ENCODE peak calls at places on chromosome 7, in four cellular contexts. N, R, E and J are unnamed samples.
A peak's percentile ranks its signal among the peaks of the same experiment; 100 is the strongest.

GRCh38 chr7:31033674-31034073 is 18.4 kb upstream of the ADCYAP1R1 start:
- DNase-seq in E (no peak), N (no peak), R (no peak), J (no peak)

GRCh38 chr7:131224996-131225395 is 102.7 kb upstream of the MKLN1 start:
- DNase-seq in N (no peak), R (no peak), E (no peak), J (no peak)

GRCh38 chr7:123208793-123209192 is 9.0 kb upstream of the SLC13A1 start:
- DNase-seq in N (no peak), R (no peak), E (peak; percentile 7), J (peak; percentile 25)

GRCh38 chr7:116306409-116307048 is 96.2 kb downstream of the TES start:
- DNase-seq in R (no peak), N (no peak), E (no peak), J (no peak)

GRCh38 chr7:67842571-67842970 is 845.9 kb downstream of the TYW1 start:
- DNase-seq in N (no peak), R (no peak), E (no peak), J (no peak)

GRCh38 chr7:18508441-18509427 is 13.2 kb downstream of the HDAC9 start:
- DNase-seq in E (no peak), R (no peak), N (peak; percentile 4), J (peak; percentile 12)

GRCh38 chr7:64630496-64630895 is 35.4 kb upstream of the ZNF107 start:
- DNase-seq in N (peak; percentile 32), R (no peak), E (peak; percentile 47), J (peak; percentile 80)

GRCh38 chr7:157271991-157272324 is 64.8 kb upstream of the DNAJB6 start:
- DNase-seq in E (no peak), N (no peak), R (no peak), J (peak; percentile 86)

GRCh38 chr7:123690550-123690949 is 34.9 kb downstream of the LMOD2 start:
- DNase-seq in N (no peak), E (no peak), R (no peak), J (no peak)

GRCh38 chr7:125256446-125256845 is 326.8 kb upstream of the POT1 start:
- DNase-seq in R (no peak), N (no peak), E (no peak), J (no peak)

GRCh38 chr7:41207141-41207540 is 495.7 kb downstream of the INHBA start:
- DNase-seq in N (no peak), E (no peak), R (no peak), J (no peak)

GRCh38 chr7:47777531-47778152 is 170.6 kb downstream of the PKD1L1 start:
- DNase-seq in R (no peak), N (no peak), E (no peak), J (no peak)

GRCh38 chr7:101321491-101322401 is at the start of gene IFT22:
- DNase-seq in R (peak; percentile 36), E (peak; percentile 99), N (peak; percentile 96), J (peak; percentile 84)

GRCh38 chr7:70698219-70698832 is 433.6 kb upstream of the GALNT17 start:
- DNase-seq in R (no peak), N (peak; percentile 56), E (peak; percentile 80), J (peak; percentile 38)

GRCh38 chr7:79182283-79182682 is 271.2 kb downstream of the MAGI2 start:
- DNase-seq in E (no peak), N (no peak), R (no peak), J (no peak)

GRCh38 chr7:107180378-107180777 is 11.6 kb downstream of the HBP1 start:
- DNase-seq in N (peak; percentile 72), R (no peak), E (no peak), J (peak; percentile 22)

GRCh38 chr7:17991866-17992648 is 35.6 kb downstream of the PRPS1L1 start:
- DNase-seq in R (no peak), N (peak; percentile 45), E (no peak), J (no peak)

GRCh38 chr7:70458195-70458695 is 673.7 kb upstream of the GALNT17 start:
- DNase-seq in E (no peak), N (peak; percentile 3), R (no peak), J (no peak)

GRCh38 chr7:18221377-18222290 is 194.0 kb upstream of the PRPS1L1 start:
- DNase-seq in N (no peak), E (no peak), R (no peak), J (no peak)

GRCh38 chr7:124992881-124993562 is 63.4 kb upstream of the POT1 start:
- DNase-seq in N (peak; percentile 78), R (no peak), E (no peak), J (no peak)

GRCh38 chr7:3560495-3560894 is 259.4 kb downstream of the SDK1 start:
- DNase-seq in E (no peak), R (no peak), N (no peak), J (no peak)

GRCh38 chr7:41696323-41696916 is 6.5 kb downstream of the INHBA start:
- DNase-seq in E (peak; percentile 79), N (peak; percentile 67), R (no peak), J (peak; percentile 45)

GRCh38 chr7:50467817-50468610 is 17.9 kb upstream of the FIGNL1 start:
- DNase-seq in E (peak; percentile 93), N (peak; percentile 87), R (no peak), J (peak; percentile 50)

GRCh38 chr7:24652551-24652950 is 79.3 kb downstream of the PALS2 start:
- DNase-seq in R (no peak), N (no peak), E (no peak), J (no peak)
- TF ChIP-seq FOXM1 in R (no peak), N (no peak), E (no peak), J (no peak)

DNA sequence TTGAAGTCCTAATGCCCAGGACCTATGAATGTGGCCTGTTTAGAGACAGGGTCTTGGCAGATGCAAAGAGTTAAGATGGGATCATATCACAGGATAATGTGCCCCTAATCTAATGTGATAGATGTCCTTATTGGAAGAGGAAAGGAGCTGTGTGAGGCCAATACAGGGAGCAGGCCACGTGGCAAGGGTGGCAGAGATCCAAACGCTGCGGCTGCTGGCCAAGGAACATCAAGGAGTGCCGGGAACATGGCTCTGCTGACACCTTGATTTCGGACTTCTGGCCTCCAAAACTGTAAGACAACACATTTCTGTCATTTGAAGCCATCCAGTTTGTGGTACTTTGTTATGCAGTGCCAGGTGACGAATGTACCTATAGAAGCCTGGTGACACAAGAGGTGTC is 37.7 kb upstream of the EZH2 start:
- DNase-seq in E (no peak), R (no peak), N (no peak), J (no peak)
- H2AFZ ChIP-seq in E (no peak overlapping the region), R (no peak overlapping the region), N (no peak overlapping the region), J (no peak overlapping the region)

DNA sequence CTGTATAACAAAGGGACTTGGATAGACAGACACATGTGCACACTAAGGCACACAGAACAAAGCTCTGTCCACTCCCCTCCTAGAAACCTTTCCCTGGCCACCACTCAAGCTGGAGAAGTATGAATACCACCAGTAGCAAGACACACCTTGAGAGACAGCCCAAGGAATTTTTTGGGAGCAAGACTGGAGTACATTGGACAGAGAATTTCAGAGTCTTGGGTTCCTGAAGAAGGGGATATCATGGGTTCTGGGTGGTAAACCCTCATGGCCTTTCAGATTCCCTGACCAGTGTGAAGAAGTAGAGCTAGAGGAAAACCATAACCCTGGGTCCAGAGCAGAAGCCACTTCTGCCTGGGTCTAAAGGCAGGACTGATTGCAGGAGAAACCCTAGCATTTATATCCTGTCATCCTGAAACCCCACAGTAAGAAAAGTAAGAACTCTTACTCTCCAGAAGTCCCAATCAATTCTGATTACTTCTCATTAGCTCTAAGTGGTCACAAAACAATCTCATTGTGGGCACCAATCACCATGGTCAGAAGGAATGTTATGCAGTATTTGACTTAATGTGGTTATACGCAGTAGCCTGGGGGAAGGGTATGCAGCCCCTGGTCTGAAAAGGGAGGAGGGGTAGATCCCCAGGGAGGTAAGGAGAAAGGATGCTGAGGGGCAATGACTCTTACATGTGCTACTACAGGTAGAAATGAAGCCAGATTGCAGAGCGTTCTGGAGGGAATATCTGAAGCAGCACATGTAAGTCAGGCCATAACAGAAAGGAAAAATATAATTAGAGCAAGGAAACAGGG is 20.5 kb upstream of the MACC1 start:
- DNase-seq in R (no peak), N (no peak), E (no peak), J (no peak)
- TF ChIP-seq FOXM1 in R (no peak), N (no peak), E (no peak), J (no peak)

GRCh38 chr7:134421998-134422397 is 36.9 kb downstream of the AKR1B1 start:
- DNase-seq in R (no peak), N (no peak), E (no peak), J (no peak)
- H2AFZ ChIP-seq in R (no peak overlapping the region), N (no peak overlapping the region), E (no peak overlapping the region), J (no peak overlapping the region)

DNA sequence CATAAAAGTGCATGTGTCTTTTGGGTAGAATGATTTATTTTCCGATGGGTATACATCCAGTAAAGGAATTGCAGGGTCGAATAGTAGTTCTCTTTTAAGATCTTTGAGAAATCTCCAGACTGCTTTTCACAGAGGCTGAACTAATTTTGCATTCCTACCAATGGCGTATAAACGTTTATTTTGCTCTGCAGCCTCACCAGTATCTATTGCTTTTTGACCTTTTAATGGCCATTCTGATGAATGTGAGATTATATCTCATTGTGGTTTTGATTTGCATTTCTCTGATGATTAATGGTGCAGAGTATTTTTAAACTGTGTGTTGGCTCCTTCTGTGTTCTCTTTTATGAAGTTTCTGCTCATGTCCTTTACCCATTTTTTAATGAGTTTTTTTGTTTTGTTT is 1020.1 kb downstream of the NXPH1 start:
- DNase-seq in R (no peak), E (no peak), N (no peak), J (no peak)
- TF ChIP-seq FOXM1 in R (no peak), E (no peak), N (no peak), J (no peak)

GRCh38 chr7:25359471-25360059 is 131.3 kb upstream of the NPVF start:
- DNase-seq in E (peak; percentile 62), R (no peak), N (no peak), J (no peak)
- H2AFZ ChIP-seq in E (no peak overlapping the region), R (no peak overlapping the region), N (no peak overlapping the region), J (no peak overlapping the region)

DNA sequence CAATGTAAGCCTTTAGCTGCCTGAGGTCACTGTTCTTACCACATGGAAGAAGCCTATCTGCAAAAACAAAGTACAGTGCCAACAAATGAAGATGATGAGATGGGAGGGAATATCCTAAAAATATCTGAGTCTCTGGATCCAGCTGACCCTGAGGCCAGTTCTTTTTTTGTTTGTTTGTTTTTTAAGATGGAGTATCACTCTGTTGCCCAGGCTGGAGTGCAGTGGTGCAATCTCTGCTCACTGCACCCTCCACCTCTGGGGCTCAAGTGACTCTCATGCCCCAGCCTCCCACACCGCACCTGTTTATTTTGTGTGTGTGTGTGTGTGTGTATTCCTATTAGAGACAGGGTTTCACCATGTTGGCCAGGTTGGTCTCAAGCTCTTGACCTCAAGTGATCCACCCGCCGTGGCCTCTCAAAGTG is 44.9 kb downstream of the HYCC1 start:
- DNase-seq in R (no peak), E (no peak), N (no peak), J (no peak)
- TF ChIP-seq FOXM1 in R (no peak), E (no peak), N (no peak), J (no peak)

GRCh38 chr7:76359111-76359986 is 558 bp upstream of the YWHAG start:
- DNase-seq in R (peak; percentile 85), E (peak; percentile 98), N (peak; percentile 99), J (peak; percentile 97)
- H2AFZ ChIP-seq in R (peak overlapping the region; percentile 96), E (peak overlapping the region; percentile 92), N (peak overlapping the region; percentile 92), J (peak overlapping the region; percentile 45)